ENCODE peak calls at places on chromosomes 5 and 9, in four cellular contexts. S, P, E and C are unnamed samples.

GRCh38 chr9:76835571-76836283 is 70.2 kb downstream of the PRUNE2 start:
- DNase-seq in P (no peak), E (peak), S (peak), C (no peak)

GRCh38 chr5:98749046-98749445 is 24.4 kb upstream of the RGMB start:
- DNase-seq in P (no peak), E (no peak), S (no peak), C (no peak)

GRCh38 chr5:174327896-174328295 is 282.4 kb downstream of the NSG2 start:
- DNase-seq in S (no peak), P (no peak), E (no peak), C (no peak)

GRCh38 chr5:124902097-124902821 is 155.8 kb upstream of the ZNF608 start:
- DNase-seq in E (no peak), S (peak), P (no peak), C (peak)

GRCh38 chr9:1005043-1005667 is 28.7 kb downstream of the DMRT3 start:
- DNase-seq in S (peak), P (no peak), E (no peak), C (peak)

GRCh38 chr9:84772511-84772910 is 103.0 kb downstream of the NTRK2 start:
- DNase-seq in E (no peak), P (no peak), S (no peak), C (no peak)

GRCh38 chr5:148347706-148348105 is 12.3 kb downstream of the SPINK9 start:
- DNase-seq in E (no peak), P (no peak), S (no peak), C (no peak)

GRCh38 chr5:172902497-172903472 is 56.4 kb upstream of the RPL26L1 start:
- DNase-seq in S (peak), P (no peak), E (peak), C (no peak)

GRCh38 chr5:155114655-155115054 is 101.1 kb downstream of the KIF4B start:
- DNase-seq in S (no peak), E (no peak), P (no peak), C (no peak)

GRCh38 chr5:173468821-173469251 is 140.6 kb upstream of the STC2 start:
- DNase-seq in S (no peak), P (no peak), E (no peak), C (no peak)

GRCh38 chr5:55800924-55801323 is 50.2 kb upstream of the IL31RA start:
- DNase-seq in E (no peak), S (no peak), P (no peak), C (peak)

GRCh38 chr5:115573133-115573532 is 28.6 kb upstream of the FEM1C start:
- DNase-seq in P (no peak), S (peak), E (no peak), C (no peak)

GRCh38 chr9:135809166-135809565 is 98.2 kb downstream of the CAMSAP1 start:
- DNase-seq in S (peak), E (peak), P (no peak), C (no peak)

GRCh38 chr5:14141764-14142163 is 1.4 kb upstream of the TRIO start:
- DNase-seq in S (no peak), P (no peak), E (no peak), C (no peak)

GRCh38 chr9:8855046-8855445 is 1055.5 kb upstream of the DMAC1 start:
- DNase-seq in S (peak), E (no peak), P (no peak), C (no peak)

GRCh38 chr5:107213025-107213424 is 457.7 kb downstream of the EFNA5 start:
- DNase-seq in E (no peak), S (no peak), P (no peak), C (no peak)

GRCh38 chr5:134006119-134006514 is 1.3 kb upstream of the VDAC1 start:
- DNase-seq in P (no peak), E (no peak), S (no peak), C (no peak)
- H3K4me3 ChIP-seq in P (peak), E (peak), S (no peak), C (no peak)

GRCh38 chr9:5042661-5043178 is 57.6 kb downstream of the JAK2 start:
- DNase-seq in S (no peak), E (no peak), P (no peak), C (no peak)
- H3K4me3 ChIP-seq in S (no peak), E (no peak), P (no peak), C (no peak)

GRCh38 chr5:160173-160510 is 31.2 kb upstream of the LRRC14B start:
- DNase-seq in E (peak), S (peak), P (no peak), C (no peak)
- H3K4me3 ChIP-seq in E (no peak), S (no peak), P (no peak), C (no peak)

GRCh38 chr5:159043551-159043950 is 56.2 kb downstream of the EBF1 start:
- DNase-seq in E (no peak), P (no peak), S (no peak), C (no peak)

GRCh38 chr5:159040181-159040580 is 59.5 kb downstream of the EBF1 start:
- DNase-seq in E (no peak), P (no peak), S (no peak), C (no peak)

GRCh38 chr5:159041754-159042153 is 58.0 kb downstream of the EBF1 start:
- DNase-seq in P (no peak), S (peak), E (no peak), C (no peak)

GRCh38 chr5:159034083-159034824 is 65.5 kb downstream of the EBF1 start:
- DNase-seq in S (peak), E (no peak), P (no peak), C (no peak)

DNA sequence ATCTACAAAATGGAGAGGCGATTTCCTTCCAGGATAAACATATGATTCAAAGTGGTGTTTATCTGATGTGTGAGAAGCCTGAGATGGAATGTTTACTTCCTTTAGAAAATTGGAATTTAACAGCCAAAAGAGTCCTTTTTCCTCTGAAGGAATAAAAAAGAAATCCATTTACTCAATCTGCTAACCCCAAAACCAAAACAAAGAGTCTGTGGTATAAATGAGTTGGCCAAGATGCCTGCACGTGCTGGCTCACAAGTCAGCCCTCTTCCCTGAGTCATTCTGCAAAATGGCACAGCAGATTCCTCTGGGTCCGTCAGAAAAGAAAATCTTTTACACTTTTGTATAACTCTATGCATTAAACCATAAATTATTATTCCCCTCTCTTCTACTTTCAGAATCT is 60.8 kb downstream of the EBF1 start:
- DNase-seq in S (peak), P (no peak), E (peak), C (peak)
- H3K4me3 ChIP-seq in S (no peak), P (no peak), E (no peak), C (no peak)

GRCh38 chr9:35808433-35808832 is 3.6 kb downstream of the SPAG8 start:
- DNase-seq in S (no peak), P (no peak), E (no peak), C (no peak)
- H3K4me3 ChIP-seq in S (no peak), P (no peak), E (no peak), C (no peak)

GRCh38 chr9:89404074-89404473 is 85.8 kb downstream of the SECISBP2 start:
- DNase-seq in P (no peak), S (no peak), E (no peak), C (no peak)

GRCh38 chr9:89398651-89399050 is 80.4 kb downstream of the SECISBP2 start:
- DNase-seq in E (no peak), P (no peak), S (no peak), C (no peak)

GRCh38 chr9:89397471-89397870 is 79.2 kb downstream of the SECISBP2 start:
- DNase-seq in P (no peak), S (no peak), E (no peak), C (no peak)

GRCh38 chr9:89402695-89403427 is 84.6 kb downstream of the SECISBP2 start:
- DNase-seq in P (no peak), S (no peak), E (no peak), C (no peak)

DNA sequence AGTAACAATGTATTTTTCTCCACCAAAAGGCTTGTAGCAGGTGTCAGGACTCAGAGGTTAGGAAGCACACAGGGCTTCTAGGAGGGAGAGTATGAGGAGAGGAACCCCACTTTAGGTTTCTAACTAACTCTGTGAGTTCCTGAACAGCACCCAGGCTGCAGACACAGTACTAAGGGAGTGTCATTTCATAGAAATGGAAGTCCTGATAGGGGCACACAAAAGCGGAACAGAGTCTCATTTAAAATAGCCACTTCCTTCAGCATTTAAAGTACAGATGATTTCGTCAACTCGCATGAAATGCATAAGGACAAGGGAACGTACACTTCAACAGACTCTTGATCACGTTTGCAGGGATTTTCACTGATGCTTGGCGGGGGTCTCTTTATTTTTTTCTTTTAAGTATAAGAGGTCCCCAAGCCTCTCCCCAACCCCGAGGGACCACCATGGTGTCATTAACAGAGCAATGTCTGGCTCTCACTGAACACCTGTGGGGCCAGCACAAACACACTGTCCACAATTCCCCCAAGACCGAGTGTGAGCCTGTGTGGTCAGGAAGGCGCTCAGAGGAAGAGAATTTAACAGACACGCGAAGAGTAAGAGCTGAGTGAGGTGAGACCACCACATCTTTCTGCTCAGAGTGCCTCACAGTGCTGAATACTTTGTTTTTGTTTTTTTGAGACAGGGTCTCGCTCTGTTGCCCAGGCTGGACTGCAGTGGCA is 82.3 kb downstream of the SECISBP2 start:
- DNase-seq in E (no peak), S (no peak), P (no peak), C (no peak)
- H3K4me3 ChIP-seq in E (no peak), S (no peak), P (no peak), C (no peak)

GRCh38 chr5:96338089-96338488 is 95.0 kb downstream of the PCSK1 start:
- DNase-seq in S (no peak), P (no peak), E (no peak), C (no peak)

GRCh38 chr5:96336351-96336985 is 96.6 kb downstream of the PCSK1 start:
- DNase-seq in P (peak), S (peak), E (peak), C (peak)

GRCh38 chr5:96333397-96333790 is 99.7 kb downstream of the PCSK1 start:
- DNase-seq in S (no peak), P (no peak), E (no peak), C (no peak)

GRCh38 chr5:96337048-96337781 is 95.8 kb downstream of the PCSK1 start:
- DNase-seq in S (no peak), P (no peak), E (no peak), C (no peak)

DNA sequence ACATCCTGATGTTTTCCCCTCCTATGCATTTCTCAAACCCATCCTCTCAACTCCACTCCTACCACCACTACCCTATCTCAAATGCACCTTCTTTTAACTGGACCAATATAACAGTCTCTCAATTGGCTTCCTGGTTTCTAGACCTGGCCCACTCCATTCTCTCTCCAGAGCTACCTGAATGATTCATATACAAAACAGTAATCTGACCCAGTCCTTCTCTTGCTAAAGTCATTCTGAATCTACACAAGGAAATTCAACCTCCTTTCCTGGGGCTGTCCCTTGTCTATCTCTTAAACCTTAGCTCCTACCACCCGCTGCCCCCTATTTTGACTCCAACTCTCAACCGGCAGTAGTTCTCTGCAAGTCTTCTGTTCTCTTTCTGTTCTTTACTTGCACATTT is 97.2 kb downstream of the PCSK1 start:
- DNase-seq in E (no peak), P (no peak), S (peak), C (no peak)
- H3K4me3 ChIP-seq in E (no peak), P (no peak), S (no peak), C (no peak)

GRCh38 chr5:62964428-62964827 is 385.8 kb downstream of the LRRC70 start:
- DNase-seq in S (no peak), P (no peak), E (no peak), C (no peak)

GRCh38 chr5:62974623-62975022 is 396.0 kb downstream of the LRRC70 start:
- DNase-seq in E (no peak), S (no peak), P (no peak), C (no peak)

DNA sequence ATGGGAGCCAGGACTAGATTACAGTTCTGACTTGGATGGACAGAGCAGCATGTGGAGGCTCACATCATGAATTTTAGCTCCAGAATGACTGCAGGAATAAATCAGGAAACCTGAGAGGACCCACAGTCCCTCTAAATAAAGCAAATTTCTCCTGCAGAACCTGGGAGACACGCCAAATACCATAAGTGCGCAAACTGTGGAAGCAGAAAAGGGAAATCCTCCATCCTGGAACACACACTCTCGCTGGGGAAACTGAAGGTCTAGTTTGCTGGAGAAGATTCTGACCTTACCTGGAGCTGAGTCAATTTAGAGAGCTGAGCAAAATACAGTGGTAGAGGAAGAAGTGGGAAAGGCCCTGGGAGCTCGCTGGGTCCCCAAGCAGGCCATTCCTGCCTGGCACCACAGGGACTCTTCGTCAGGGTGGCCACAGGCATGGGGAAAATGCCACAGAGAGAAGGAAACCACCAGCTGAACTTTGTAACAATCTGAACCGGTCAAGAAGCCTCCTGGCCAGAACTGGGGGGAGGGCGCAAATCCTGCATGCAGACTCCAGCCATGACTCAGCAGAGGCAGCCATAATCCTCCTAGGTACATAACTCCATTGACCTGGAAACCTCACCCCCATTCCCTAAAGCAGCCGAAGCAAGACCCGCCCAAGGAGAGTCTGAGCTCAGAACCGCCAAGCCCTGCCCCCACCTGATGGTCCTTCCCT is 390.9 kb downstream of the LRRC70 start:
- DNase-seq in P (no peak), E (no peak), S (no peak), C (no peak)
- H3K4me3 ChIP-seq in P (no peak), E (no peak), S (no peak), C (no peak)

DNA sequence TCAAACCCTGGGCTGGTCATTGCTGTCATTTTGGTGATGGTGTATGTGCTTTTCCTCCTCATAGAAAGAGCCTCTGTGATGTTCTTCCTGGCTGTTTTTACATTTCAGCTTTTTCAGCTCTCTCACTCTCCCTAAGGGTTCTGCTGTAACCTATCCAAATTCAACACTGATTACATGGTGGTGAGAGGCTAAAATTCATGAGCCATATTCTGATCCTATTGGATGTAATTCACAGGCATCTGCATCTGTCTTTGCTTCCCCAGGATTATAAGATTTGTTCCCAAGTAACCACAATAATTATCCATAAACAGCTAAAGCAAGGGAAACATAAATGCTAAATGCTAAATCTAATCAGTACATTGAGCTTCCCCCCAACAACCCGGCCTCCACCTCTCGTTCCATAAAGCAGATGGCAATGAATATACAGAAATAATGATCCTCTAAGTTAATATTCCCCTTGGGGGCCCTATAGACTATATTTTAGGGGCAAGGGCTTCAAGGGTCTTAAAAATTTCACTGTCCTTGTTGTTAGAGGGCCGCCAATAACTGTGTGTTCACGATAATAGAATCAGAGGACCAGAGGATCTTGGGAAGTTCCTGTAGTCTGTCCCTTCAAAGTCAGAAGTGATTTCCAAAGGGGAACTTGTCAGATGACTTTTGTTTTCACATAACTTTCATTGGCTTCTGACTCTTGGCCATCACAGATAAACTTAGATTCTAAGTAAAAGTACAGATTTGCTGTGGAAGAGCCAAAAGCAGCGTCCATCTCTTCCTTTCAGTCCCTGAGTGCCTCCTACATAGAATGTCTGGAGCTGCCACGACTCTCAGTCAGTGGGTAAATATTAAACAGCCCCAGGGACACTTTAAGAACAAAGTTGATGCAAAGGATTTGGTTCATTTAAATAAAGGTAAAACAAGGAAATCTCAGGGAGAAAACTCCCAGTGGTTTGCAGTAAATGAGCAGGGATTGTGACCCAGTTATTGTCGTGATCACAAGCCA is 125.6 kb downstream of the ALDH1A1 start:
- DNase-seq in P (no peak), E (no peak), S (no peak), C (no peak)
- H3K4me3 ChIP-seq in P (no peak), E (no peak), S (no peak), C (no peak)